ENCODE peak calls at places on chromosome 10, in five cellular contexts. A is AG10803, I is fibroblast of lung, M is left lung, C is NB4. N is an unnamed sample.

GRCh38 chr10:21807162-21807561 is 196.4 kb downstream of the DNAJC1 start:
- DNase-seq in A (no peak), I (no peak), M (no peak), C (peak), N (no peak)

GRCh38 chr10:25026463-25026862 is 10.1 kb downstream of the THNSL1 start:
- DNase-seq in A (peak), C (no peak), M (no peak), I (peak), N (no peak)

GRCh38 chr10:110077436-110078120 is 69.8 kb downstream of the ADD3 start:
- DNase-seq in A (peak), C (peak), M (no peak), I (peak), N (no peak)

GRCh38 chr10:62252051-62252450 is 16.6 kb downstream of the RTKN2 start:
- DNase-seq in I (no peak), A (no peak), M (no peak), C (no peak), N (no peak)

GRCh38 chr10:124647421-124648130 is 96.6 kb downstream of the FAM53B start:
- DNase-seq in A (peak), C (peak), I (no peak), M (peak), N (no peak)

GRCh38 chr10:119667562-119668328 is 16.6 kb downstream of the BAG3 start:
- DNase-seq in I (peak), C (peak), A (peak), M (no peak), N (no peak)

GRCh38 chr10:14560274-14560673 is 214.4 kb downstream of the FAM107B start:
- DNase-seq in A (no peak), C (peak), M (peak), I (peak), N (no peak)

GRCh38 chr10:30589441-30589840 is 40.1 kb downstream of the LYZL2 start:
- DNase-seq in I (no peak), C (no peak), M (peak), A (no peak), N (no peak)

GRCh38 chr10:70562036-70562710 is 40.4 kb downstream of the PRF1 start:
- DNase-seq in I (no peak), M (peak), A (peak), C (no peak), N (no peak)

GRCh38 chr10:132538031-132538789 is 623 bp downstream of the INPP5A start:
- DNase-seq in C (peak), M (peak), I (no peak), A (no peak), N (no peak)

GRCh38 chr10:132536241-132536963 is 1.2 kb upstream of the INPP5A start:
- DNase-seq in A (no peak), M (peak), C (peak), I (peak), N (peak)

GRCh38 chr10:132538790-132539421 is 1.3 kb downstream of the INPP5A start:
- DNase-seq in I (no peak), C (peak), A (no peak), M (peak), N (no peak)

GRCh38 chr10:132537713-132538020 is at the start of gene INPP5A:
- DNase-seq in C (no peak), M (no peak), I (no peak), A (no peak), N (no peak)

DNA sequence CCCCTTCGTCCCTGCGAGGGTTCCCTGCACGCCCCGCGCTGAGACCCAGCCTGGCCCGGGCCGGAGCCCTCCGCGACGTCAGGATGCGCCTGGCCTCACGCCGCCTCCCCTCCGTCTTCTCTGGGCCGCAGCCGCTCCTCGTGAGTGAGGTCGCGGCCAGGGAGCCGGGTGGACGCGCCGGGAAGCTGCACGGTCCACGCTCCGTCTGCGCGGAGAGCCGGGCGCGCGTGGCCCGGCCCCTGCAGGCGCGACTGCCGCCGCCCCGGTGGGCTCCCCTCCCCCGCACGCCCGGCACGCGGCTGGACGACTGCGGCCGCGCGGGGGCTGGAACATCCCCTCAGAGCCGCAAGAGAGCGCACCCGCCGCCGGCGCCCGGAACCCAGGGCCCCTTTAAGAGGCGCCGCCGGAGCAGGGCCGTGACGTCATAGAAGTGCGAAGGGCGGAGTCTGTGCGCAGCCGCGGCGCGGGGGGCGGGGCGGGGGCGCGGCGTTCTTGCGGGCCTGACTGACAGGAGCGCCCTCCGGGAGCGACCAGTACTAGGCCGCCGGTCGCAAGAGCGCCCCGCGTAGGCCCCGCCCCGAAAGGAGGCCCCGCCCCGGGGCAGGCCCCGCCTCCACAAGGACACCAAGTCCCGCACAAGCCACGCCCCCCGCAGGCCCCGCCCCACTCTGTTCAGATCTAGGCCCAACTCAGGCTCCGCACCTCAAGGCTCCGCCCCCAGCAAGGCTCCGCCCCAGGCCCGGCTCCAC is 449 bp upstream of the INPP5A start:
- DNase-seq in I (peak), M (peak), A (peak), C (peak), N (peak)
- TF ChIP-seq CTCF in I (no peak), M (peak), A (peak), C (peak), N (no peak)

GRCh38 chr10:128156999-128157755 is 31.0 kb upstream of the MKI67 start:
- DNase-seq in I (no peak), C (no peak), A (no peak), M (no peak), N (no peak)
- TF ChIP-seq CTCF in I (no peak), C (no peak), A (no peak), M (no peak), N (no peak)

GRCh38 chr10:95326396-95326795 is 35.6 kb upstream of the PDLIM1 start:
- DNase-seq in I (no peak), M (no peak), C (no peak), A (no peak), N (no peak)

GRCh38 chr10:95325863-95326262 is 35.1 kb upstream of the PDLIM1 start:
- DNase-seq in A (no peak), C (no peak), I (no peak), M (no peak), N (no peak)

GRCh38 chr10:95328013-95328412 is 37.2 kb upstream of the PDLIM1 start:
- DNase-seq in A (no peak), I (no peak), M (no peak), C (no peak), N (no peak)

GRCh38 chr10:95329296-95329695 is 38.5 kb upstream of the PDLIM1 start:
- DNase-seq in C (no peak), I (no peak), M (no peak), A (no peak), N (no peak)

GRCh38 chr10:95327367-95327766 is 36.6 kb upstream of the PDLIM1 start:
- DNase-seq in M (no peak), C (no peak), I (peak), A (peak), N (no peak)
- TF ChIP-seq CTCF in M (no peak), C (no peak), I (no peak), A (no peak), N (no peak)

GRCh38 chr10:86349940-86350630 is 16.5 kb downstream of the GRID1 start:
- DNase-seq in M (peak), A (no peak), C (no peak), I (no peak), N (no peak)

GRCh38 chr10:86349474-86349873 is 17.1 kb downstream of the GRID1 start:
- DNase-seq in C (peak), M (peak), I (no peak), A (no peak), N (no peak)

GRCh38 chr10:86347856-86348255 is 18.7 kb downstream of the GRID1 start:
- DNase-seq in C (no peak), M (no peak), I (no peak), A (no peak), N (peak)

GRCh38 chr10:86346794-86347665 is 19.6 kb downstream of the GRID1 start:
- DNase-seq in I (no peak), C (no peak), A (no peak), M (no peak), N (no peak)

GRCh38 chr10:86348321-86349210 is 18.0 kb downstream of the GRID1 start:
- DNase-seq in I (no peak), C (no peak), A (no peak), M (peak), N (no peak)
- TF ChIP-seq CTCF in I (no peak), C (no peak), A (peak), M (no peak), N (no peak)

GRCh38 chr10:90913774-90914420 is 7.0 kb downstream of the ANKRD1 start:
- DNase-seq in A (no peak), C (no peak), I (no peak), M (no peak), N (no peak)

GRCh38 chr10:90916392-90917110 is 4.3 kb downstream of the ANKRD1 start:
- DNase-seq in M (no peak), C (no peak), I (no peak), A (no peak), N (no peak)

GRCh38 chr10:90912176-90912575 is 8.7 kb downstream of the ANKRD1 start:
- DNase-seq in C (no peak), I (no peak), A (no peak), M (no peak), N (no peak)

GRCh38 chr10:90915141-90916075 is 5.5 kb downstream of the ANKRD1 start:
- DNase-seq in I (no peak), C (no peak), A (no peak), M (peak), N (no peak)

GRCh38 chr10:90912854-90913479 is 7.9 kb downstream of the ANKRD1 start:
- DNase-seq in I (no peak), A (no peak), M (no peak), C (no peak), N (no peak)
- TF ChIP-seq CTCF in I (no peak), A (no peak), M (no peak), C (no peak), N (no peak)

GRCh38 chr10:28676297-28676967 is 889 bp upstream of the BAMBI start:
- DNase-seq in A (no peak), C (peak), I (no peak), M (no peak), N (no peak)
- TF ChIP-seq CTCF in A (no peak), C (no peak), I (no peak), M (no peak), N (no peak)

GRCh38 chr10:58642283-58642682 is 129.6 kb downstream of the BICC1 start:
- DNase-seq in I (peak), A (peak), M (no peak), C (no peak), N (no peak)

GRCh38 chr10:58638406-58638805 is 125.7 kb downstream of the BICC1 start:
- DNase-seq in M (no peak), C (no peak), I (peak), A (peak), N (no peak)

GRCh38 chr10:58643029-58643428 is 130.4 kb downstream of the BICC1 start:
- DNase-seq in M (no peak), I (no peak), A (peak), C (no peak), N (no peak)

GRCh38 chr10:58641708-58642107 is 129.0 kb downstream of the BICC1 start:
- DNase-seq in I (peak), C (no peak), M (no peak), A (peak), N (no peak)

GRCh38 chr10:58641095-58641531 is 128.4 kb downstream of the BICC1 start:
- DNase-seq in A (peak), M (no peak), I (peak), C (peak), N (no peak)
- TF ChIP-seq CTCF in A (peak), M (no peak), I (peak), C (peak), N (no peak)

GRCh38 chr10:1299041-1299726 is 243.0 kb downstream of the WDR37 start:
- DNase-seq in I (no peak), M (no peak), C (no peak), A (no peak), N (no peak)

GRCh38 chr10:1295756-1296480 is 239.7 kb downstream of the WDR37 start:
- DNase-seq in C (no peak), A (no peak), I (no peak), M (no peak), N (no peak)

GRCh38 chr10:1300218-1300617 is 244.0 kb downstream of the WDR37 start:
- DNase-seq in A (no peak), I (no peak), C (no peak), M (no peak), N (no peak)

GRCh38 chr10:1297566-1298301 is 241.5 kb downstream of the WDR37 start:
- DNase-seq in I (no peak), M (no peak), C (no peak), A (no peak), N (no peak)

GRCh38 chr10:1301138-1301537 is 245.0 kb downstream of the WDR37 start:
- DNase-seq in M (no peak), C (no peak), I (no peak), A (no peak), N (no peak)
- TF ChIP-seq CTCF in M (no peak), C (no peak), I (no peak), A (no peak), N (no peak)